ENCODE peak calls at places on chromosomes 3 and 15, in six cellular contexts. L is GM23248, C is PC-9, F is PC-3, D is HCT116, E is MM.1S. B is an unnamed sample. For H3K9me2 and H3K9me3, the result is how much of the 10 kb centered on the place peaks cover.

GRCh38 chr3:56917740-56918568 is 116.2 kb upstream of the ARHGEF3 start:
- DNase-seq in L (no peak), F (no peak), C (no peak), D (no peak), E (peak), B (no peak)

GRCh38 chr3:129890125-129890524 is 3.4 kb downstream of the TMCC1 start:
- DNase-seq in C (no peak), L (no peak), E (peak), D (no peak), F (no peak), B (no peak)

GRCh38 chr15:56205061-56205876 is 38.4 kb downstream of the RFX7 start:
- DNase-seq in F (no peak), L (peak), D (no peak), C (no peak), E (no peak), B (no peak)

GRCh38 chr15:72339777-72340177 is 19.8 kb upstream of the CELF6 start:
- DNase-seq in L (peak), F (peak), E (no peak), D (no peak), C (no peak), B (peak)

GRCh38 chr3:140720242-140720641 is 42.4 kb downstream of the TRIM42 start:
- DNase-seq in C (no peak), E (no peak), L (no peak), D (no peak), F (no peak), B (peak)

GRCh38 chr3:133792171-133792763 is 13.3 kb upstream of the SRPRB start:
- DNase-seq in C (no peak), D (peak), F (peak), E (no peak), L (no peak), B (no peak)

GRCh38 chr3:15330031-15330596 is 2.3 kb downstream of the SH3BP5 start:
- DNase-seq in C (no peak), D (no peak), E (no peak), F (no peak), L (peak), B (peak)

GRCh38 chr3:14110699-14111098 is 14.0 kb downstream of the CHCHD4 start:
- DNase-seq in F (peak), L (peak), C (no peak), D (no peak), E (no peak), B (no peak)

GRCh38 chr3:20451170-20451569 is 265.2 kb upstream of the SGO1 start:
- DNase-seq in F (no peak), D (no peak), E (no peak), C (no peak), L (no peak), B (no peak)

GRCh38 chr3:6736781-6737180 is 124.1 kb upstream of the GRM7 start:
- DNase-seq in F (no peak), C (no peak), D (no peak), L (no peak), E (no peak), B (no peak)

GRCh38 chr15:35692256-35692867 is 146.4 kb upstream of the DPH6 start:
- DNase-seq in E (no peak), D (no peak), C (no peak), L (peak), F (peak), B (no peak)

GRCh38 chr3:57557088-57557537 is 1.0 kb downstream of the PDE12 start:
- DNase-seq in C (peak), E (peak), F (peak), D (no peak), L (peak), B (peak)

GRCh38 chr3:15327941-15328340 is 4.4 kb downstream of the SH3BP5 start:
- DNase-seq in F (peak), C (peak), L (peak), E (peak), D (no peak), B (no peak)

GRCh38 chr15:57340673-57341259 is 35.5 kb upstream of the CGNL1 start:
- DNase-seq in C (peak), F (peak), L (peak), D (peak), E (peak), B (peak)

GRCh38 chr3:11535207-11535960 is 108.3 kb downstream of the VGLL4 start:
- DNase-seq in F (no peak), C (no peak), L (no peak), E (no peak), D (no peak), B (no peak)

GRCh38 chr3:110027446-110027845 is 690.1 kb upstream of the DPPA4 start:
- DNase-seq in E (no peak), F (peak), D (peak), C (no peak), L (peak), B (peak)

GRCh38 chr15:50542051-50542450 is 4.4 kb downstream of the USP50 start:
- DNase-seq in L (peak), C (no peak), F (no peak), D (no peak), E (no peak), B (peak)

GRCh38 chr3:59245879-59246501 is 196.2 kb upstream of the CFAP20DC start:
- DNase-seq in D (no peak), F (peak), C (no peak), E (no peak), L (peak), B (peak)

GRCh38 chr3:17550624-17551023 is 191.8 kb downstream of the TBC1D5 start:
- DNase-seq in E (no peak), D (no peak), L (no peak), C (no peak), F (no peak), B (no peak)

GRCh38 chr3:149781216-149781615 is 11.1 kb downstream of the ANKUB1 start:
- DNase-seq in L (no peak), E (peak), D (no peak), F (no peak), C (no peak), B (no peak)

GRCh38 chr3:52530918-52531635 is 2.6 kb downstream of the NT5DC2 start:
- DNase-seq in D (no peak), C (no peak), L (no peak), F (no peak), E (no peak), B (no peak)

GRCh38 chr3:100627491-100627890 is 18.1 kb downstream of the ADGRG7 start:
- DNase-seq in F (no peak), C (no peak), E (no peak), L (no peak), D (no peak), B (no peak)

DNA sequence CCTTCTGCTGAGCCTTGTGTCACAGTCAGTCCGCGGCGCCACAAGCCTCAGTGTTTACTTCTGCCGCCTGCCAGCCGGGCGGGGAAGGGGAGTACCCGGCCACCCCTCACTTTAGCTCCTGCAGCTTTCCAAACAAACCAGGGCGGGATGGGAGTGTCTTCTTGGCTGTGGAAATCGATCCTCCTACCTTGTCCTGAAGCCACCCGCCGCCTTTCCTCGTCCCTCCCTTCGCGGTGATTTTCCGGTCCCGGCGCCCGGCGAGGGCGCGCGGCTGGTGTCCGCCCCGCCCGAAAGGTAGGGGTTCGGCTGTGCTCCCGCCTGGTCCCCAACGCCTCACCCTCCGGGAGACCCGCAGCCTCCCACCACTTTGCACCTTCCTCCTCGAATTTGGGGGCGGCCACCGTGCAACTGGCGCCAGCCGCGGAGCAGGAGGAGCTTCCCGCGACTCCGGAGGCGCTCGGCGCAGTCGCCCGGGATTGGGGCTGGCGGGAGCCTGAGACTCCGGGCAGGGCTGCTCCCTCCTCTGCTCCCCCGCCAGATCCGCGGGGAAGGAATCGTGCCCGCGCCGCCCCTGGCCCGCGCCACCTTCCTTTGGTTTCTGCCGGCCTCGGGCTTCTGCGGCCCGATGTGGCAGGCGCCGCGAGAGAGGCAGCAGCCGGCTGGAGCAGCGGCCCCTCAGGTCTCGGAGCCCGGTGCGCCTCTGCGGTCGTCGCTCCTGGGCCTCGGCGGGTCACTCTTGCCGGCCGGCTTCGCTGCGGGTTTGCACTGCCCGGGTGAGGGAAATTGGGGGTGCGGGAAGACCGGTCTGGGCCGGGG is 30.7 kb upstream of the ST3GAL6 start:
- DNase-seq in E (peak), C (peak), D (peak), F (peak), L (peak), B (peak)
- TF ChIP-seq EZH2 in E (no peak), C (no peak), D (no peak), F (no peak), L (peak), B (no peak)

GRCh38 chr3:41163399-41163798 is 35.9 kb upstream of the CTNNB1 start:
- DNase-seq in C (no peak), D (no peak), L (no peak), E (no peak), F (no peak), B (peak)

GRCh38 chr3:41162981-41163380 is 36.3 kb upstream of the CTNNB1 start:
- DNase-seq in E (no peak), F (no peak), L (no peak), D (no peak), C (no peak), B (no peak)

GRCh38 chr3:41162541-41162940 is 36.8 kb upstream of the CTNNB1 start:
- DNase-seq in D (no peak), E (no peak), C (no peak), L (no peak), F (no peak), B (no peak)

GRCh38 chr3:41167722-41168497 is 31.4 kb upstream of the CTNNB1 start:
- DNase-seq in D (no peak), E (no peak), C (no peak), L (no peak), F (no peak), B (no peak)

GRCh38 chr3:41164776-41165175 is 34.5 kb upstream of the CTNNB1 start:
- DNase-seq in C (no peak), E (no peak), F (no peak), D (no peak), L (no peak), B (no peak)
- H3K9me2 ChIP-seq in C (under half), E (under half), F (under half), D (under half), L (under half), B (under half)

DNA sequence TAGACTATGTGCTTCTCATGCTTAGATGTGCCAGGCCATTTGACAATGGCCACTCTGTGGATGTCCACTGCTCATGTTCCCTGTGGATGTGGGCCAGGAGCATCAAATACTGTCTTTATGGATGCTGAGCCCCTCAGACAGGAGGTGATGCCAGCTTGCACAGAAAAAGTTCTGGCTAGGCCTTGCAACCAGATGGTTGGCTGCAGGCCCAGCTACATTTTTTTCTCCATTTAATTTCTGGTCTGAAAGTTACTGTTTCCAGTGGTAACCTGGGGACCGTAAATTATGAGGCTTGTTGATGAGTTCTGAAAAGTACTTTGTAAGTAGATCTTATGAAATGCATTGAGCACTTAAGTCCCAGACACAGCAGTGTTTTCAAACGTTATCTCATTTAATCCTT is 228.5 kb downstream of the CHL1 start:
- DNase-seq in C (no peak), D (no peak), F (no peak), E (no peak), L (no peak), B (no peak)
- H3K9me3 ChIP-seq in C (under half), D (under half), F (under half), E (under half), L (under half), B (under half)

GRCh38 chr15:67819636-67820035 is 5.7 kb upstream of the SKOR1 start:
- DNase-seq in L (no peak), C (no peak), E (no peak), F (no peak), D (no peak), B (no peak)
- TF ChIP-seq EZH2 in L (no peak), C (no peak), E (no peak), F (no peak), D (no peak), B (no peak)

DNA sequence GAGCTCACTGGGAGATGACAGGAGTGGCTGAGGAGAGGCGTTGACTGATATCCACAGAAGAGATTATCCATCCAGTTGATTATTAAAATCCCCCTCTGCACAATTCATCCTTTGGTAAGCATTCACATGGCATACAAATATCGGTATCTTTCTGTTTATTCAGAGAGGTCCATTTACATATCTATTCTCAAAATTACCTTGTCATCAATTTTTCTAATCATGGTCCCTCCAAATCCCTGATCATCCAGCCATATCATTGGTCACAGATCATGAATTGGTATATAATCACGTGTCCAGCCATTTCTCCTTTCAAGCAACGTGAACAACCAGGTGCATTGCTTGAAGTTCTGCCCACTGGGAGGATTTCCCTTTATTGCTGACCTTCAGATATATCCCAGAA is 1321.0 kb downstream of the ROBO2 start:
- DNase-seq in C (no peak), E (no peak), D (no peak), F (no peak), L (no peak), B (no peak)
- H3K9me2 ChIP-seq in C (under half), E (under half), D (under half), F (under half), L (under half), B (under half)

GRCh38 chr3:145355175-145355574 is 805.8 kb downstream of the PLOD2 start:
- DNase-seq in C (no peak), L (no peak), F (no peak), D (no peak), E (no peak), B (no peak)

GRCh38 chr3:145359040-145359439 is 801.9 kb downstream of the PLOD2 start:
- DNase-seq in E (no peak), F (no peak), C (no peak), L (no peak), D (no peak), B (no peak)

DNA sequence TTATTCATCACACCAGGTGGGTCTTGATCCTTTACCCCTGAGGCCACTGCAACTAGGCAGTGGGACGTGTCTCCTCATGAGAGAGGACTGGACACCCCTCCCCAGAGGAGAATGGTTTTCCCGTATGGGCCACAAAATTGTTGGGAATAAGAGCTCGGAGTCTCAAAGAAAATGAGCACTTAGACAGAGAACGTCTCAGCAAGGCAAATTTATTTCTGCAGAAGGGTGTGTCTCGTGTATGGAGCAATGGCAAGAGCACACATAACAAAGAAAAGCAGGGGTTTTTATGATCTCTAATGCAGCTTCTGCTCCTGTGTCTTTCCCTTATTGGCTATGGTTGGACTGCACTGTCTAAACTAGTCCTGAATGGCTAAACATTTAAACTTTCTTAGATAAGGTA is 803.5 kb downstream of the PLOD2 start:
- DNase-seq in F (no peak), L (no peak), C (no peak), D (no peak), E (no peak), B (no peak)
- H3K9me3 ChIP-seq in F (under half), L (under half), C (under half), D (under half), E (under half), B (under half)

DNA sequence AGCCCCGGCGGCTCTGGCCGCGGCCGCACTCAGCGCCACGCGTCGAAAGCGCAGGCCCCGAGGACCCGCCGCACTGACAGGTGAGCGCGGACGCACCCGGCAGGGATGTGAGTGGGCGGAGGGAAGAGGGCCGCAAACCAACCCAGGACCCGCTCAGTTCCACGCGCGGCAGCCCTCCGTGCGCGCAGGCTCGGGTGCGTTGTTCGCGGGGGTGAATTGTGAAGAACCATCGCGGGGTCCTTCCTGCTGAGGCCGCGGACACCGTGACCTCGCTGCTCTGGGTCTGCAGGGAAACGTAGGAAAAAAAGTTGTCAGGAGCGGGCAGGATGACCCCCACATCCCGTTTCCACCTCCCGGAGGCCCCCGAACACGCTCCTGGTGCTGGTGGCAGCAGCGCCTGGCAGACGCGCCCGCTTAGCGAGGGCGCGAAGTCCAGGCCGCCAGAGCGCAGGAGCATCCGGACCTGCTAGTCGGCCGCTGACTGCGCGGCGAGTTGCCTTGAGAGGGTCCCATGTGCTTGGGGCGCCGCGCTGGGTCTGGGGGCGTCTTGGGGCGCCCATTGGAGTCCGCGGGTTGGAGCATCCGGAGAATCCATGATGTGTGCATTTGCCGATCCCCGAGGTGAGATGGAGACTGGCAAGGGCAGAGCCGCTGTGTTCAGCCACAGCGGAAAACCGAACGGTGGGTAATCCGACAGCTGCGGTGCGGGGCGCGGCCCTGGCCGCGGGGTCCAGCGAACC is 448 bp downstream of the GREM1 start:
- DNase-seq in D (no peak), C (no peak), F (no peak), E (no peak), L (peak), B (peak)
- TF ChIP-seq EZH2 in D (no peak), C (no peak), F (no peak), E (no peak), L (no peak), B (no peak)

B was measured in hepatocyte.